ENCODE peak calls at places on chromosome 18, in eight cellular contexts. One of them, this sample, is unnamed.

GRCh38 chr18:27609221-27609620 is 424.1 kb upstream of the CHST9 start:
- DNase-seq in spleen: no peak
- DNase-seq in tibial artery: no peak
- DNase-seq in astrocyte of the spinal cord: peak
- DNase-seq in mesothelial cell of epicardium: no peak
- DNase-seq in WERI-Rb-1: no peak
- DNase-seq in SK-N-SH: no peak
- DNase-seq in PC-9: no peak
- DNase-seq in this sample: no peak

GRCh38 chr18:48607049-48607984 is 68.5 kb downstream of the CTIF start:
- DNase-seq in SK-N-SH: no peak
- DNase-seq in WERI-Rb-1: no peak
- DNase-seq in spleen: peak
- DNase-seq in astrocyte of the spinal cord: peak
- DNase-seq in mesothelial cell of epicardium: no peak
- DNase-seq in tibial artery: no peak
- DNase-seq in PC-9: no peak
- DNase-seq in this sample: peak

GRCh38 chr18:63544017-63544416 is 1.8 kb downstream of the SERPINB12 start:
- DNase-seq in PC-9: no peak
- DNase-seq in tibial artery: no peak
- DNase-seq in WERI-Rb-1: no peak
- DNase-seq in astrocyte of the spinal cord: no peak
- DNase-seq in mesothelial cell of epicardium: no peak
- DNase-seq in SK-N-SH: no peak
- DNase-seq in spleen: no peak
- DNase-seq in this sample: no peak

GRCh38 chr18:38587571-38587970 is 1022.0 kb upstream of the CELF4 start:
- DNase-seq in SK-N-SH: no peak
- DNase-seq in mesothelial cell of epicardium: no peak
- DNase-seq in spleen: no peak
- DNase-seq in WERI-Rb-1: no peak
- DNase-seq in tibial artery: no peak
- DNase-seq in astrocyte of the spinal cord: no peak
- DNase-seq in PC-9: no peak
- DNase-seq in this sample: no peak

GRCh38 chr18:877238-877637 is 27.4 kb upstream of the ADCYAP1 start:
- DNase-seq in spleen: no peak
- DNase-seq in PC-9: no peak
- DNase-seq in astrocyte of the spinal cord: no peak
- DNase-seq in SK-N-SH: no peak
- DNase-seq in mesothelial cell of epicardium: no peak
- DNase-seq in tibial artery: no peak
- DNase-seq in WERI-Rb-1: no peak
- DNase-seq in this sample: no peak

GRCh38 chr18:24600076-24600654 is 139.7 kb downstream of the HRH4 start:
- DNase-seq in tibial artery: no peak
- DNase-seq in astrocyte of the spinal cord: peak
- DNase-seq in SK-N-SH: peak
- DNase-seq in spleen: no peak
- DNase-seq in PC-9: no peak
- DNase-seq in WERI-Rb-1: peak
- DNase-seq in mesothelial cell of epicardium: no peak
- DNase-seq in this sample: peak

GRCh38 chr18:7237670-7238272 is 6.9 kb downstream of the LRRC30 start:
- DNase-seq in mesothelial cell of epicardium: no peak
- DNase-seq in spleen: no peak
- DNase-seq in tibial artery: no peak
- DNase-seq in WERI-Rb-1: no peak
- DNase-seq in astrocyte of the spinal cord: no peak
- DNase-seq in SK-N-SH: peak
- DNase-seq in PC-9: no peak
- DNase-seq in this sample: no peak

GRCh38 chr18:62778976-62779869 is 63.9 kb downstream of the PHLPP1 start:
- DNase-seq in mesothelial cell of epicardium: no peak
- DNase-seq in spleen: no peak
- DNase-seq in WERI-Rb-1: peak
- DNase-seq in tibial artery: no peak
- DNase-seq in PC-9: no peak
- DNase-seq in astrocyte of the spinal cord: no peak
- DNase-seq in SK-N-SH: no peak
- DNase-seq in this sample: no peak

GRCh38 chr18:8554354-8554753 is 54.9 kb upstream of the RAB12 start:
- DNase-seq in spleen: no peak
- DNase-seq in tibial artery: no peak
- DNase-seq in WERI-Rb-1: no peak
- DNase-seq in PC-9: no peak
- DNase-seq in astrocyte of the spinal cord: no peak
- DNase-seq in SK-N-SH: no peak
- DNase-seq in mesothelial cell of epicardium: no peak
- DNase-seq in this sample: no peak

GRCh38 chr18:62828091-62828640 is 112.8 kb downstream of the PHLPP1 start:
- DNase-seq in PC-9: no peak
- DNase-seq in WERI-Rb-1: no peak
- DNase-seq in mesothelial cell of epicardium: no peak
- DNase-seq in spleen: no peak
- DNase-seq in SK-N-SH: no peak
- DNase-seq in tibial artery: no peak
- DNase-seq in astrocyte of the spinal cord: no peak
- DNase-seq in this sample: peak

GRCh38 chr18:10095356-10095755 is 181.5 kb downstream of the VAPA start:
- DNase-seq in PC-9: no peak
- DNase-seq in spleen: no peak
- DNase-seq in tibial artery: no peak
- DNase-seq in mesothelial cell of epicardium: no peak
- DNase-seq in WERI-Rb-1: no peak
- DNase-seq in SK-N-SH: no peak
- DNase-seq in astrocyte of the spinal cord: no peak
- DNase-seq in this sample: no peak

GRCh38 chr18:78992041-78992735 is 12.6 kb downstream of the SALL3 start:
- DNase-seq in tibial artery: no peak
- DNase-seq in PC-9: no peak
- DNase-seq in WERI-Rb-1: no peak
- DNase-seq in SK-N-SH: no peak
- DNase-seq in astrocyte of the spinal cord: no peak
- DNase-seq in spleen: no peak
- DNase-seq in mesothelial cell of epicardium: no peak
- DNase-seq in this sample: no peak

GRCh38 chr18:10297079-10297478 is 157.4 kb upstream of the APCDD1 start:
- DNase-seq in WERI-Rb-1: no peak
- DNase-seq in astrocyte of the spinal cord: no peak
- DNase-seq in spleen: no peak
- DNase-seq in PC-9: no peak
- DNase-seq in mesothelial cell of epicardium: no peak
- DNase-seq in SK-N-SH: no peak
- DNase-seq in tibial artery: no peak
- DNase-seq in this sample: no peak

GRCh38 chr18:54411781-54412180 is 54.1 kb downstream of the C18orf54 start:
- DNase-seq in mesothelial cell of epicardium: no peak
- DNase-seq in SK-N-SH: no peak
- DNase-seq in WERI-Rb-1: no peak
- DNase-seq in spleen: no peak
- DNase-seq in tibial artery: no peak
- DNase-seq in PC-9: no peak
- DNase-seq in astrocyte of the spinal cord: no peak
- DNase-seq in this sample: no peak

GRCh38 chr18:76503595-76503994 is 8.6 kb upstream of the ZNF516 start:
- DNase-seq in PC-9: no peak
- DNase-seq in tibial artery: no peak
- DNase-seq in mesothelial cell of epicardium: no peak
- DNase-seq in WERI-Rb-1: no peak
- DNase-seq in SK-N-SH: no peak
- DNase-seq in astrocyte of the spinal cord: no peak
- DNase-seq in spleen: peak
- DNase-seq in this sample: peak

GRCh38 chr18:10074122-10074521 is 160.3 kb downstream of the VAPA start:
- DNase-seq in mesothelial cell of epicardium: no peak
- DNase-seq in PC-9: no peak
- DNase-seq in tibial artery: peak
- DNase-seq in spleen: no peak
- DNase-seq in astrocyte of the spinal cord: no peak
- DNase-seq in WERI-Rb-1: no peak
- DNase-seq in SK-N-SH: no peak
- DNase-seq in this sample: no peak

GRCh38 chr18:80009661-80010550 is 21.5 kb upstream of the TXNL4A start:
- DNase-seq in WERI-Rb-1: no peak
- DNase-seq in spleen: no peak
- DNase-seq in SK-N-SH: no peak
- DNase-seq in astrocyte of the spinal cord: peak
- DNase-seq in tibial artery: peak
- DNase-seq in PC-9: peak
- DNase-seq in mesothelial cell of epicardium: no peak
- DNase-seq in this sample: peak

GRCh38 chr18:56841836-56842235 is 190.7 kb downstream of the WDR7 start:
- DNase-seq in WERI-Rb-1: no peak
- DNase-seq in PC-9: no peak
- DNase-seq in mesothelial cell of epicardium: no peak
- DNase-seq in SK-N-SH: no peak
- DNase-seq in spleen: no peak
- DNase-seq in tibial artery: no peak
- DNase-seq in astrocyte of the spinal cord: no peak
- DNase-seq in this sample: no peak

GRCh38 chr18:3388323-3388722 is 61.6 kb upstream of the TGIF1 start:
- DNase-seq in mesothelial cell of epicardium: no peak
- DNase-seq in WERI-Rb-1: no peak
- DNase-seq in PC-9: no peak
- DNase-seq in astrocyte of the spinal cord: no peak
- DNase-seq in spleen: no peak
- DNase-seq in SK-N-SH: no peak
- DNase-seq in tibial artery: no peak
- DNase-seq in this sample: no peak

DNA sequence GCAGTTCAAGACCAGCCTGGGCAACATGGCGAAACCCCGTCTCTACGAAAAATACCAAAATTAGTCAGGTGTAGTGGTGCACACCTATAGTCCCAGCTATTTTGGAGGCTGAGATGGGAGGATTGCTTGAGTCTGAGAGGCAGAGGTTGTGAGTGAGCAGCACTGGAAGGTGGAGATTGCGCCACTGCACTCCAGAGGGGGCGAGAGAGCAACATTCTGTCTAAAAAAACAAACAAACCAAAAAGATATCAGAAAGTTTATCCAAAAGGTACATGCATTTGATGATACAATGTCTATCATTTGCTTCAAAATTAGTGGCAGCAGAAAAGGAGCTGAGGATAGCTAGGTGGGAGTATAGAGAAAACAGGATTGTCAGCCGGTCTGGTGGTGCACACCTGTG is 39.8 kb upstream of the CABLES1 start:
- DNase-seq in tibial artery: no peak
- DNase-seq in astrocyte of the spinal cord: no peak
- DNase-seq in PC-9: no peak
- DNase-seq in mesothelial cell of epicardium: no peak
- DNase-seq in SK-N-SH: no peak
- DNase-seq in spleen: no peak
- DNase-seq in WERI-Rb-1: no peak
- DNase-seq in this sample: no peak
- TF ChIP-seq CTCF in tibial artery: no peak
- TF ChIP-seq CTCF in astrocyte of the spinal cord: no peak
- TF ChIP-seq CTCF in PC-9: no peak
- TF ChIP-seq CTCF in mesothelial cell of epicardium: no peak
- TF ChIP-seq CTCF in SK-N-SH: peak
- TF ChIP-seq CTCF in spleen: no peak
- TF ChIP-seq CTCF in WERI-Rb-1: peak
- TF ChIP-seq CTCF in this sample: no peak

GRCh38 chr18:75316826-75317225 is 106.2 kb downstream of the TSHZ1 start:
- DNase-seq in astrocyte of the spinal cord: no peak
- DNase-seq in mesothelial cell of epicardium: no peak
- DNase-seq in WERI-Rb-1: no peak
- DNase-seq in PC-9: no peak
- DNase-seq in spleen: no peak
- DNase-seq in SK-N-SH: no peak
- DNase-seq in tibial artery: no peak
- DNase-seq in this sample: no peak

GRCh38 chr18:75319905-75320304 is 107.6 kb downstream of the SMIM21 start:
- DNase-seq in astrocyte of the spinal cord: no peak
- DNase-seq in mesothelial cell of epicardium: no peak
- DNase-seq in SK-N-SH: no peak
- DNase-seq in tibial artery: no peak
- DNase-seq in spleen: no peak
- DNase-seq in WERI-Rb-1: no peak
- DNase-seq in PC-9: no peak
- DNase-seq in this sample: no peak

GRCh38 chr18:75320506-75320905 is 107.0 kb downstream of the SMIM21 start:
- DNase-seq in mesothelial cell of epicardium: no peak
- DNase-seq in astrocyte of the spinal cord: no peak
- DNase-seq in PC-9: no peak
- DNase-seq in SK-N-SH: no peak
- DNase-seq in tibial artery: no peak
- DNase-seq in WERI-Rb-1: no peak
- DNase-seq in spleen: no peak
- DNase-seq in this sample: no peak

GRCh38 chr18:75317300-75317699 is 106.7 kb downstream of the TSHZ1 start:
- DNase-seq in spleen: no peak
- DNase-seq in astrocyte of the spinal cord: no peak
- DNase-seq in mesothelial cell of epicardium: no peak
- DNase-seq in WERI-Rb-1: no peak
- DNase-seq in PC-9: no peak
- DNase-seq in tibial artery: no peak
- DNase-seq in SK-N-SH: no peak
- DNase-seq in this sample: no peak

GRCh38 chr18:75317723-75318122 is 107.1 kb downstream of the TSHZ1 start:
- DNase-seq in mesothelial cell of epicardium: no peak
- DNase-seq in SK-N-SH: no peak
- DNase-seq in PC-9: no peak
- DNase-seq in WERI-Rb-1: no peak
- DNase-seq in tibial artery: no peak
- DNase-seq in astrocyte of the spinal cord: no peak
- DNase-seq in spleen: no peak
- DNase-seq in this sample: no peak
- TF ChIP-seq CTCF in mesothelial cell of epicardium: no peak
- TF ChIP-seq CTCF in SK-N-SH: no peak
- TF ChIP-seq CTCF in PC-9: no peak
- TF ChIP-seq CTCF in WERI-Rb-1: no peak
- TF ChIP-seq CTCF in tibial artery: no peak
- TF ChIP-seq CTCF in astrocyte of the spinal cord: no peak
- TF ChIP-seq CTCF in spleen: no peak
- TF ChIP-seq CTCF in this sample: no peak

GRCh38 chr18:13268035-13268700 is 49.6 kb downstream of the LDLRAD4 start:
- DNase-seq in PC-9: no peak
- DNase-seq in mesothelial cell of epicardium: no peak
- DNase-seq in spleen: no peak
- DNase-seq in SK-N-SH: no peak
- DNase-seq in tibial artery: no peak
- DNase-seq in WERI-Rb-1: no peak
- DNase-seq in astrocyte of the spinal cord: peak
- DNase-seq in this sample: peak
- TF ChIP-seq CTCF in PC-9: no peak
- TF ChIP-seq CTCF in mesothelial cell of epicardium: no peak
- TF ChIP-seq CTCF in spleen: no peak
- TF ChIP-seq CTCF in SK-N-SH: no peak
- TF ChIP-seq CTCF in tibial artery: no peak
- TF ChIP-seq CTCF in WERI-Rb-1: no peak
- TF ChIP-seq CTCF in astrocyte of the spinal cord: no peak
- TF ChIP-seq CTCF in this sample: no peak

DNA sequence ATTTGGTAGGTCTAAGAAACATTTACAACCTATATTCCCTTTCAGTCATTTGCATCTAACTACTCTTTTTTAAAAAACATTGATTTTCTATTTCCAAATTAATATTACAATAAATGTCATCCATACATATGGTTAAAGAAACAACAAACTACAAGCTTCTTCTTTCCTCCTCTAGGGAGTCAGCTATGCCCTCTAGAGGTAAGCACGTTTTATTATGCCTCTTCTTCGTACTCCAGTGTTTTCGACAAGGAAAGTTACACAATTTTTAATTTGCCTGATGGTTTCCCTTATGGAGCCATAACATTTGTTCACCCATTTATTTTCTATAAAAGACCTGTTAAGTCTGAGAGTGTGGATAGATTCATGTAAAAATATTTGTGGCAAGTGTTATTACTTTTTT is 183.4 kb upstream of the CDH7 start:
- DNase-seq in SK-N-SH: peak
- DNase-seq in WERI-Rb-1: no peak
- DNase-seq in tibial artery: no peak
- DNase-seq in spleen: no peak
- DNase-seq in mesothelial cell of epicardium: no peak
- DNase-seq in astrocyte of the spinal cord: peak
- DNase-seq in PC-9: no peak
- DNase-seq in this sample: peak
- TF ChIP-seq CTCF in SK-N-SH: peak
- TF ChIP-seq CTCF in WERI-Rb-1: peak
- TF ChIP-seq CTCF in tibial artery: no peak
- TF ChIP-seq CTCF in spleen: no peak
- TF ChIP-seq CTCF in mesothelial cell of epicardium: no peak
- TF ChIP-seq CTCF in astrocyte of the spinal cord: peak
- TF ChIP-seq CTCF in PC-9: peak
- TF ChIP-seq CTCF in this sample: no peak

This sample was measured in foreskin fibroblast.